ENCODE peak calls at places on chromosomes 11 and 22, in five cellular contexts. P is transverse colon, O is cardiac muscle cell, J is AG04449, T is psoas muscle. D is an unnamed sample.

GRCh38 chr11:57399221-57399620 is 8.8 kb upstream of the PRG2 start:
- DNase-seq in P (no peak), T (no peak), O (no peak), J (no peak), D (no peak)

GRCh38 chr11:64800633-64801464 is 2.2 kb downstream of the MAP4K2 start:
- DNase-seq in T (no peak), O (no peak), P (no peak), J (no peak), D (no peak)

GRCh38 chr11:15770798-15771414 is 585.4 kb downstream of the SOX6 start:
- DNase-seq in J (no peak), T (peak), O (peak), P (peak), D (no peak)

GRCh38 chr11:67392182-67392715 is 463 bp downstream of the RAD9A start:
- DNase-seq in P (no peak), J (no peak), T (no peak), O (no peak), D (no peak)

GRCh38 chr11:665707-666281 is 28.7 kb downstream of the DRD4 start:
- DNase-seq in P (no peak), J (peak), T (peak), O (peak), D (no peak)

GRCh38 chr11:75583710-75584658 is 21.9 kb downstream of the SERPINH1 start:
- DNase-seq in J (no peak), P (peak), T (peak), O (peak), D (peak)

GRCh38 chr22:21771631-21771976 is 36.0 kb upstream of the YPEL1 start:
- DNase-seq in T (no peak), O (no peak), P (no peak), J (no peak), D (no peak)

GRCh38 chr22:23168381-23169031 is 11.8 kb upstream of the BCR start:
- DNase-seq in O (no peak), J (no peak), T (no peak), P (no peak), D (no peak)

GRCh38 chr11:65215441-65216076 is 33.8 kb downstream of the CAPN1 start:
- DNase-seq in J (no peak), P (no peak), T (no peak), O (no peak), D (no peak)

GRCh38 chr11:116694017-116694725 is 78.6 kb downstream of the BUD13 start:
- DNase-seq in O (no peak), J (no peak), T (no peak), P (no peak), D (no peak)

GRCh38 chr22:50340157-50340879 is 2.8 kb upstream of the PPP6R2 start:
- DNase-seq in O (peak), J (no peak), T (no peak), P (no peak), D (no peak)

GRCh38 chr11:46490576-46491100 is 99.1 kb upstream of the CHRM4 start:
- DNase-seq in P (no peak), O (no peak), T (no peak), J (no peak), D (no peak)

GRCh38 chr22:38082986-38083710 is 836 bp downstream of the SLC16A8 start:
- DNase-seq in O (no peak), J (no peak), T (peak), P (no peak), D (no peak)

GRCh38 chr11:116563028-116563712 is 209.6 kb downstream of the BUD13 start:
- DNase-seq in O (no peak), P (no peak), T (no peak), J (no peak), D (no peak)

GRCh38 chr22:45750626-45751025 is 79.0 kb downstream of the ATXN10 start:
- DNase-seq in P (no peak), O (no peak), T (no peak), J (no peak), D (no peak)

GRCh38 chr22:42921301-42921700 is 64.2 kb upstream of the ARFGAP3 start:
- DNase-seq in O (no peak), P (no peak), T (no peak), J (no peak), D (no peak)

GRCh38 chr22:39456262-39457046 is at the start of gene MGAT3:
- DNase-seq in J (no peak), O (no peak), P (no peak), T (no peak), D (no peak)

GRCh38 chr11:65988791-65989592 is 13.0 kb downstream of the EIF1AD start:
- DNase-seq in J (peak), P (peak), O (peak), T (peak), D (peak)

GRCh38 chr11:130612291-130612802 is 163.9 kb downstream of the ADAMTS15 start:
- DNase-seq in J (peak), O (peak), T (no peak), P (no peak), D (no peak)

GRCh38 chr22:39721456-39722325 is 151.1 kb downstream of the CACNA1I start:
- DNase-seq in O (no peak), J (no peak), P (no peak), T (no peak), D (no peak)

GRCh38 chr11:112844530-112844929 is 116.7 kb upstream of the NCAM1 start:
- DNase-seq in J (no peak), P (no peak), O (no peak), T (no peak), D (no peak)

GRCh38 chr22:19955241-19956128 is 13.9 kb upstream of the TXNRD2 start:
- DNase-seq in O (no peak), T (no peak), J (no peak), P (no peak), D (no peak)

GRCh38 chr22:19959043-19959586 is 17.5 kb upstream of the TXNRD2 start:
- DNase-seq in T (peak), O (peak), P (peak), J (no peak), D (peak)

GRCh38 chr22:19959587-19960490 is 18.2 kb upstream of the TXNRD2 start:
- DNase-seq in O (no peak), P (no peak), J (no peak), T (peak), D (no peak)

GRCh38 chr22:19958083-19959042 is 16.7 kb upstream of the TXNRD2 start:
- DNase-seq in T (no peak), P (no peak), J (no peak), O (peak), D (no peak)

DNA sequence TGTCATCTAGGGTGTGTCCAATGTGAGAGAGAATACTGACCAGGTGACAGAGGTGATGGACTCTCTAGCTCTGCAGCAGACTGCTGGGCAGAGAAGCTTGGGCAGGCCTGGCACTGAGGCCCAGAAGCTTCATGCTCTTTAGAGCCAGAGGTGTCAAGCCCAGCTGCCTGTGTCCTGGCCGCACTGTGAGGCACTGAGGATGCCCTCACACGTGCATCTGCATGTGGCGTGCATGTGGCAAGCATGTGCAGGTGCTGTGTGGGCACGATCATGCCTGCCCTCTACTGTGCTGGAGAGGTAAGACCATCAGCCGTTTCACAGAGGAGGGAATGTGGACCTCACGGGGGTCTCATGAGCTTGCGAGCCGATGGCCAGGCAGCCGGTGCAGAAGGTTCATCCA is 15.8 kb upstream of the TXNRD2 start:
- DNase-seq in T (no peak), P (no peak), J (no peak), O (no peak), D (no peak)
- TF ChIP-seq CTCF in T (peak), P (no peak), J (no peak), O (no peak), D (peak)

GRCh38 chr11:93117578-93117964 is 80.2 kb downstream of the SLC36A4 start:
- DNase-seq in P (no peak), T (no peak), J (no peak), O (no peak), D (no peak)

GRCh38 chr11:93116641-93117577 is 80.9 kb downstream of the SLC36A4 start:
- DNase-seq in T (no peak), P (peak), J (no peak), O (no peak), D (no peak)

GRCh38 chr11:93113824-93114223 is 84.0 kb downstream of the SLC36A4 start:
- DNase-seq in J (no peak), O (no peak), T (no peak), P (no peak), D (no peak)
- TF ChIP-seq CTCF in J (no peak), O (no peak), T (no peak), P (no peak), D (peak)

GRCh38 chr22:35329114-35329847 is 29.6 kb downstream of the TOM1 start:
- DNase-seq in J (no peak), P (no peak), O (no peak), T (no peak), D (no peak)
- TF ChIP-seq CTCF in J (no peak), P (no peak), O (no peak), T (no peak), D (no peak)

GRCh38 chr11:27524155-27524554 is 17.6 kb upstream of the LIN7C start:
- DNase-seq in O (peak), T (no peak), P (no peak), J (peak), D (no peak)
- TF ChIP-seq CTCF in O (peak), T (no peak), P (no peak), J (no peak), D (peak)

GRCh38 chr11:43874738-43875137 is 5.9 kb upstream of the ALKBH3 start:
- DNase-seq in P (no peak), O (no peak), J (no peak), T (no peak), D (no peak)

GRCh38 chr11:43879789-43880639 is 617 bp upstream of the ALKBH3 start:
- DNase-seq in P (peak), J (no peak), T (no peak), O (no peak), D (no peak)

DNA sequence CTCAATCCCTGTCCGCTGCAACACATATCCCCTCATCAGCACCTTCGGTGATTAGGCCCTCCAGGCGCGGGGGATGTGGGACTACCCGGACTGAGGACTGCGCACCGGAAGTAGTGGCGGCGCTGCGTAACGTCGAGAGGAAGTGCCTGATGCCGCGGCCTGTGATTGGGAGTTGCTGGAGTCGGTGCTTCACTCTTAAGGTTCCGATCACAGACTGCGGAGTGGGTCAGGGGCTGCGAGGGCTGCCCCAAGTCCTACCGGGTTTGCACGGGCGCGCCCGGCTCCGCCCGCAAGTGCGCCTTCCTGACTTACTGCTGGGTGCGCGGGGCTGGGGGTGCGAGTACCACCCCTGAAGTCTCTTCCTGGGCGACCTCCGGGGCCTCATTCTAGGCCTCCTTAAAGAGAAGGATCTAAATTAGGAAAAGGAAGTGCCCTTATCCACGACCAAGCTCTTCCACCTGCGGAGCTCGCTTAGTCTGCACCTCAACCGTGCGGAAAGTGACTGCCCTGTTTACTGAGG is at the start of gene ALKBH3:
- DNase-seq in J (peak), P (peak), T (peak), O (peak), D (peak)
- TF ChIP-seq CTCF in J (no peak), P (peak), T (peak), O (no peak), D (no peak)